ENCODE peak calls at places on chromosomes 13 and 19, in eight cellular contexts. One of them, this sample, is unnamed.

GRCh38 chr13:77351326-77351725 is 24.4 kb upstream of the MYCBP2 start:
- DNase-seq in astrocyte of the cerebellum: peak
- DNase-seq in activated naive CD4-positive, alpha-beta T cell: no peak
- DNase-seq in stimulated activated CD8-positive, alpha-beta memory T cell treated with anti-CD3 and anti-CD28 coated beads, Interleukin-7, amount 100 ng/mL, for 1 hour: no peak
- DNase-seq in T follicular helper cell: no peak
- DNase-seq in NCI-H1417: no peak
- DNase-seq in epithelial cell of esophagus: no peak
- DNase-seq in EL: no peak
- DNase-seq in this sample: no peak

GRCh38 chr19:30630289-30631034 is 258.3 kb downstream of the ZNF536 start:
- DNase-seq in astrocyte of the cerebellum: no peak
- DNase-seq in activated naive CD4-positive, alpha-beta T cell: no peak
- DNase-seq in stimulated activated CD8-positive, alpha-beta memory T cell treated with anti-CD3 and anti-CD28 coated beads, Interleukin-7, amount 100 ng/mL, for 1 hour: no peak
- DNase-seq in T follicular helper cell: no peak
- DNase-seq in NCI-H1417: no peak
- DNase-seq in epithelial cell of esophagus: no peak
- DNase-seq in EL: no peak
- DNase-seq in this sample: no peak

GRCh38 chr19:47469419-47469700 is 2.3 kb downstream of the SLC8A2 start:
- DNase-seq in astrocyte of the cerebellum: no peak
- DNase-seq in activated naive CD4-positive, alpha-beta T cell: no peak
- DNase-seq in stimulated activated CD8-positive, alpha-beta memory T cell treated with anti-CD3 and anti-CD28 coated beads, Interleukin-7, amount 100 ng/mL, for 1 hour: no peak
- DNase-seq in T follicular helper cell: no peak
- DNase-seq in NCI-H1417: no peak
- DNase-seq in epithelial cell of esophagus: no peak
- DNase-seq in EL: no peak
- DNase-seq in this sample: no peak

GRCh38 chr19:2309734-2310362 is 1.9 kb upstream of the LINGO3 start:
- DNase-seq in astrocyte of the cerebellum: peak
- DNase-seq in activated naive CD4-positive, alpha-beta T cell: no peak
- DNase-seq in stimulated activated CD8-positive, alpha-beta memory T cell treated with anti-CD3 and anti-CD28 coated beads, Interleukin-7, amount 100 ng/mL, for 1 hour: no peak
- DNase-seq in T follicular helper cell: no peak
- DNase-seq in NCI-H1417: peak
- DNase-seq in epithelial cell of esophagus: no peak
- DNase-seq in EL: peak
- DNase-seq in this sample: peak

GRCh38 chr19:50329146-50329925 is at the start of gene KCNC3:
- DNase-seq in astrocyte of the cerebellum: peak
- DNase-seq in activated naive CD4-positive, alpha-beta T cell: peak
- DNase-seq in stimulated activated CD8-positive, alpha-beta memory T cell treated with anti-CD3 and anti-CD28 coated beads, Interleukin-7, amount 100 ng/mL, for 1 hour: peak
- DNase-seq in T follicular helper cell: peak
- DNase-seq in NCI-H1417: peak
- DNase-seq in epithelial cell of esophagus: peak
- DNase-seq in EL: peak
- DNase-seq in this sample: peak

GRCh38 chr13:94784066-94784465 is 71.7 kb upstream of the SOX21 start:
- DNase-seq in astrocyte of the cerebellum: peak
- DNase-seq in activated naive CD4-positive, alpha-beta T cell: no peak
- DNase-seq in stimulated activated CD8-positive, alpha-beta memory T cell treated with anti-CD3 and anti-CD28 coated beads, Interleukin-7, amount 100 ng/mL, for 1 hour: no peak
- DNase-seq in T follicular helper cell: no peak
- DNase-seq in NCI-H1417: no peak
- DNase-seq in epithelial cell of esophagus: no peak
- DNase-seq in EL: no peak
- DNase-seq in this sample: no peak

GRCh38 chr19:10636304-10636972 is 11.1 kb downstream of the SLC44A2 start:
- DNase-seq in astrocyte of the cerebellum: no peak
- DNase-seq in activated naive CD4-positive, alpha-beta T cell: no peak
- DNase-seq in stimulated activated CD8-positive, alpha-beta memory T cell treated with anti-CD3 and anti-CD28 coated beads, Interleukin-7, amount 100 ng/mL, for 1 hour: no peak
- DNase-seq in T follicular helper cell: no peak
- DNase-seq in NCI-H1417: no peak
- DNase-seq in epithelial cell of esophagus: no peak
- DNase-seq in EL: no peak
- DNase-seq in this sample: no peak

GRCh38 chr13:112354330-112355273 is 21.6 kb upstream of the SPACA7 start:
- DNase-seq in astrocyte of the cerebellum: no peak
- DNase-seq in activated naive CD4-positive, alpha-beta T cell: no peak
- DNase-seq in stimulated activated CD8-positive, alpha-beta memory T cell treated with anti-CD3 and anti-CD28 coated beads, Interleukin-7, amount 100 ng/mL, for 1 hour: no peak
- DNase-seq in T follicular helper cell: no peak
- DNase-seq in NCI-H1417: no peak
- DNase-seq in epithelial cell of esophagus: no peak
- DNase-seq in EL: no peak
- DNase-seq in this sample: no peak

GRCh38 chr13:24540236-24541126 is 27.9 kb upstream of the PARP4 start:
- DNase-seq in astrocyte of the cerebellum: no peak
- DNase-seq in activated naive CD4-positive, alpha-beta T cell: no peak
- DNase-seq in stimulated activated CD8-positive, alpha-beta memory T cell treated with anti-CD3 and anti-CD28 coated beads, Interleukin-7, amount 100 ng/mL, for 1 hour: no peak
- DNase-seq in T follicular helper cell: no peak
- DNase-seq in NCI-H1417: no peak
- DNase-seq in epithelial cell of esophagus: no peak
- DNase-seq in EL: no peak
- DNase-seq in this sample: no peak

GRCh38 chr13:108769213-108770070 is 140.0 kb downstream of the MYO16 start:
- DNase-seq in astrocyte of the cerebellum: no peak
- DNase-seq in activated naive CD4-positive, alpha-beta T cell: no peak
- DNase-seq in stimulated activated CD8-positive, alpha-beta memory T cell treated with anti-CD3 and anti-CD28 coated beads, Interleukin-7, amount 100 ng/mL, for 1 hour: no peak
- DNase-seq in T follicular helper cell: no peak
- DNase-seq in NCI-H1417: no peak
- DNase-seq in epithelial cell of esophagus: peak
- DNase-seq in EL: no peak
- DNase-seq in this sample: no peak

This sample was measured in COR-L47.